ENCODE peak calls at places on chromosome 15, in five cellular contexts. E, H, T, L and J are unnamed samples.

GRCh38 chr15:89948796-89949195 is 36.0 kb upstream of the ARPIN start:
- DNase-seq in E (no peak), H (no peak), T (no peak), L (no peak), J (no peak)

GRCh38 chr15:47756872-47757271 is 39.6 kb downstream of the SEMA6D start:
- DNase-seq in E (no peak), H (no peak), T (peak; percentile 91), L (peak; percentile 91), J (peak; percentile 45)

GRCh38 chr15:40255033-40255432 is 16.2 kb downstream of the PAK6 start:
- DNase-seq in E (no peak), H (no peak), T (no peak), L (no peak), J (no peak)

GRCh38 chr15:34582461-34583357 is 742 bp downstream of the GOLGA8B start:
- DNase-seq in E (peak; percentile 59), H (peak; percentile 34), T (no peak), L (peak; percentile 8), J (no peak)

GRCh38 chr15:63945838-63946298 is 100.4 kb downstream of the DAPK2 start:
- DNase-seq in E (no peak), H (no peak), T (no peak), L (no peak), J (no peak)

GRCh38 chr15:90322531-90322930 is 29.6 kb upstream of the ZNF774 start:
- DNase-seq in E (no peak), H (no peak), T (no peak), L (no peak), J (no peak)

GRCh38 chr15:35062164-35063099 is 22.7 kb downstream of the NANOGP8 start:
- DNase-seq in E (no peak), H (no peak), T (no peak), L (peak; percentile 37), J (no peak)

GRCh38 chr15:79849789-79850188 is 47.0 kb downstream of the MTHFS start:
- DNase-seq in E (no peak), H (no peak), T (peak; percentile 36), L (peak; percentile 52), J (no peak)

GRCh38 chr15:46408312-46408711 is 773.5 kb downstream of the SQOR start:
- DNase-seq in E (no peak), H (no peak), T (no peak), L (no peak), J (no peak)

GRCh38 chr15:85485956-85486567 is 105.7 kb downstream of the AKAP13 start:
- DNase-seq in E (no peak), H (no peak), T (peak; percentile 66), L (peak; percentile 81), J (peak; percentile 31)

GRCh38 chr15:100765458-100766224 is 114.0 kb upstream of the ALDH1A3 start:
- DNase-seq in E (no peak), H (no peak), T (no peak), L (no peak), J (no peak)

GRCh38 chr15:70604671-70605070 is 158.7 kb downstream of the UACA start:
- DNase-seq in E (no peak), H (no peak), T (no peak), L (peak; percentile 37), J (no peak)

GRCh38 chr15:39451121-39451698 is 129.7 kb upstream of the THBS1 start:
- DNase-seq in E (no peak), H (no peak), T (no peak), L (peak; percentile 46), J (no peak)

GRCh38 chr15:99279783-99280307 is 28.6 kb downstream of the LRRC28 start:
- DNase-seq in E (no peak), H (no peak), T (no peak), L (no peak), J (no peak)

GRCh38 chr15:70451861-70452653 is 311.3 kb downstream of the UACA start:
- DNase-seq in E (no peak), H (no peak), T (no peak), L (no peak), J (no peak)

GRCh38 chr15:68484696-68485400 is 52.9 kb upstream of the ITGA11 start:
- DNase-seq in E (peak; percentile 27), H (no peak), T (peak; percentile 45), L (peak; percentile 59), J (no peak)